ENCODE peak calls at places on chromosomes 6 and 20, in eight cellular contexts. G is DMS153, R is right cardiac atrium, B is anterior cingulate cortex, W is left lung, U is body of pancreas, O is upper lobe of right lung, F is NCI-H345. E is an unnamed sample.

GRCh38 chr6:7165002-7165735 is 57.4 kb downstream of the RREB1 start:
- DNase-seq in G (no peak), R (no peak), B (no peak), W (no peak), U (peak), O (no peak), F (no peak), E (peak)

GRCh38 chr20:44690781-44691423 is 24.3 kb upstream of the CCN5 start:
- DNase-seq in G (no peak), R (peak), B (no peak), W (no peak), U (no peak), O (no peak), F (no peak), E (no peak)

GRCh38 chr6:158286413-158286812 is 25.9 kb upstream of the TULP4 start:
- DNase-seq in G (no peak), R (no peak), B (no peak), W (no peak), U (no peak), O (no peak), F (no peak), E (no peak)

GRCh38 chr20:56222945-56223344 is 25.6 kb upstream of the MC3R start:
- DNase-seq in G (no peak), R (no peak), B (no peak), W (no peak), U (no peak), O (no peak), F (no peak), E (no peak)

GRCh38 chr6:106901062-106901461 is 73.5 kb downstream of the CD24 start:
- DNase-seq in G (no peak), R (no peak), B (no peak), W (no peak), U (no peak), O (no peak), F (no peak), E (no peak)

GRCh38 chr6:4470698-4471210 is 305.4 kb upstream of the CDYL start:
- DNase-seq in G (no peak), R (no peak), B (no peak), W (no peak), U (no peak), O (no peak), F (no peak), E (peak)

GRCh38 chr6:122405417-122405816 is 6.0 kb downstream of the HSF2 start:
- DNase-seq in G (no peak), R (no peak), B (no peak), W (no peak), U (no peak), O (no peak), F (no peak), E (no peak)

GRCh38 chr6:58198301-58198700 is 880.9 kb downstream of the PRIM2 start:
- DNase-seq in G (no peak), R (no peak), B (no peak), W (no peak), U (no peak), O (no peak), F (no peak), E (no peak)

GRCh38 chr6:109081026-109081425 is 13.6 kb downstream of the SESN1 start:
- DNase-seq in G (no peak), R (no peak), B (no peak), W (no peak), U (no peak), O (no peak), F (no peak), E (no peak)

GRCh38 chr20:43535370-43536004 is 23.3 kb upstream of the SGK2 start:
- DNase-seq in G (no peak), R (no peak), B (no peak), W (no peak), U (no peak), O (peak), F (no peak), E (no peak)

GRCh38 chr6:162971346-162971745 is 243.6 kb downstream of the PACRG start:
- DNase-seq in G (no peak), R (no peak), B (no peak), W (no peak), U (no peak), O (no peak), F (no peak), E (no peak)

GRCh38 chr6:166417285-166417691 is 34.5 kb upstream of the MPC1 start:
- DNase-seq in G (no peak), R (no peak), B (no peak), W (no peak), U (no peak), O (peak), F (no peak), E (no peak)

GRCh38 chr20:21510995-21511394 is 2.9 kb downstream of the NKX2-2 start:
- DNase-seq in G (no peak), R (no peak), B (no peak), W (no peak), U (no peak), O (no peak), F (no peak), E (peak)

E was measured in endodermal cell.